ENCODE peak calls at places on chromosomes 5 and 9, in five cellular contexts. K, R, Z, J and B are unnamed samples.

GRCh38 chr5:60463179-60463868 is 236.6 kb downstream of the DEPDC1B start:
- DNase-seq in R (peak), J (no peak), Z (no peak), K (no peak), B (no peak)

GRCh38 chr5:10507575-10508024 is 56.3 kb upstream of the ANKRD33B start:
- DNase-seq in J (no peak), K (no peak), R (no peak), Z (no peak), B (no peak)

GRCh38 chr5:98458004-98458403 is 315.5 kb upstream of the RGMB start:
- DNase-seq in R (peak), Z (no peak), K (no peak), J (no peak), B (no peak)

GRCh38 chr5:43401827-43402226 is 10.4 kb downstream of the CCL28 start:
- DNase-seq in K (no peak), Z (no peak), J (no peak), R (peak), B (no peak)

GRCh38 chr9:133733421-133734250 is 4.5 kb downstream of the SARDH start:
- DNase-seq in R (no peak), Z (no peak), K (no peak), J (no peak), B (peak)

GRCh38 chr9:37486616-37487544 is 1.1 kb downstream of the POLR1E start:
- DNase-seq in R (peak), J (no peak), K (no peak), Z (peak), B (peak)

GRCh38 chr9:120486835-120487234 is 93.1 kb downstream of the CDK5RAP2 start:
- DNase-seq in R (no peak), K (no peak), Z (no peak), J (no peak), B (no peak)

GRCh38 chr5:169272731-169273401 is 28.1 kb downstream of the SLIT3 start:
- DNase-seq in J (no peak), Z (no peak), K (no peak), R (no peak), B (no peak)

GRCh38 chr5:57551974-57552537 is 69.4 kb upstream of the ACTBL2 start:
- DNase-seq in K (no peak), J (no peak), Z (no peak), R (peak), B (no peak)

GRCh38 chr5:180286-180918 is 10.9 kb upstream of the LRRC14B start:
- DNase-seq in Z (no peak), R (no peak), J (no peak), K (no peak), B (no peak)

GRCh38 chr9:116096046-116096445 is 57.5 kb upstream of the PAPPA start:
- DNase-seq in R (no peak), K (no peak), J (no peak), Z (no peak), B (no peak)

GRCh38 chr5:62587737-62588136 is 9.1 kb downstream of the LRRC70 start:
- DNase-seq in Z (no peak), K (no peak), J (no peak), R (peak), B (no peak)

GRCh38 chr9:13064676-13065075 is 214.8 kb downstream of the MPDZ start:
- DNase-seq in K (no peak), R (no peak), J (no peak), Z (no peak), B (no peak)

GRCh38 chr5:139660105-139660915 is 12.2 kb downstream of the CXXC5 start:
- DNase-seq in J (no peak), R (no peak), K (no peak), Z (no peak), B (no peak)

GRCh38 chr9:33287087-33287490 is 3.2 kb upstream of the NFX1 start:
- DNase-seq in R (peak), J (peak), Z (peak), K (peak), B (no peak)

GRCh38 chr5:154055225-154055624 is 16.5 kb downstream of the MFAP3 start:
- DNase-seq in R (no peak), K (no peak), J (no peak), Z (no peak), B (no peak)

GRCh38 chr9:98833090-98833956 is 25.9 kb downstream of the GALNT12 start:
- DNase-seq in Z (no peak), K (no peak), J (no peak), R (peak), B (no peak)

GRCh38 chr5:131792900-131793299 is 3.9 kb downstream of the FNIP1 start:
- DNase-seq in K (no peak), R (peak), Z (no peak), J (no peak), B (no peak)

GRCh38 chr5:67106626-67107342 is 89.8 kb downstream of the CD180 start:
- DNase-seq in Z (no peak), K (no peak), R (no peak), J (no peak), B (no peak)

GRCh38 chr5:178240772-178241171 is 8.2 kb upstream of the PHYKPL start:
- DNase-seq in J (no peak), R (no peak), Z (no peak), K (no peak), B (no peak)

GRCh38 chr5:98110270-98110669 is 663.2 kb upstream of the RGMB start:
- DNase-seq in J (no peak), R (peak), K (no peak), Z (no peak), B (no peak)

GRCh38 chr9:69798737-69799136 is 21.9 kb upstream of the CFAP95 start:
- DNase-seq in R (no peak), K (no peak), Z (no peak), J (no peak), B (no peak)

DNA sequence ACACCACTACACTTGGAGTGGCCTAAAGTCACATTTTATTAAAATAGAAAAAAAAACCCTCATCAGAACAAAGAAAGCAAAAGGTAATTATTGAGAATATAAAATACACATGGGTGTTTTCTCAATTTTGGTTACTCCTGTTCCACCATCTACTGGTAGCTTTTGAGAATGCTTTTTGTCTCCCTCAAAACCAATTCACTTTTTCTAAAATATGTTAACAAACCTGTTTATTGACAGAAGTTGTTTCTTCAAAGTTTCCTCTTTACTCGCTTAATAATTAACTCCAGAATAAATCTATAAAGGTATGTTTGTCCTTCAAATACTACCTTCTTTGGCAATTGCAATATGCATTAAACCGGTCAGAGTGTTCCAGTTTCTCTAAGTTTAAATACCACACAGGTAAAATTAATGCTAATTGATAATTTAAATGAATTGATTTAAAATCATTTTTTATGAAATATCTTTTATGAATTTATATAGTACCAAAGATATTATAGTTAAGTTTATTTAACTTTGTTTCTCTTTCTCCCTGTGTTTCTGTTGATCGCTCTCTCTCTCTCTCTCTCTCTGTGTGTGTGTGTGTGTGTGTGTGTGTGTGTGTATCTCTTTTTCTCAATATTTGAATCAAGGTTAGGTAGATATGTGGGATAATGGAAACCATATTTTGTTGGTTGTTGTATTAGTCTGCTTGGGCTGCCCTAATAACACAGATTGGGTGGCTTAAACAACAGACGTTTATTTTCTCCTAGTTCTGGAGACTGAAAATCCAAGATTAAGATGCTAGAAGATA is 487.4 kb downstream of the PRDM9 start:
- DNase-seq in J (no peak), K (no peak), Z (no peak), R (no peak), B (no peak)
- TF ChIP-seq CTCF in J (peak), K (peak), Z (no peak), R (no peak), B (peak)

DNA sequence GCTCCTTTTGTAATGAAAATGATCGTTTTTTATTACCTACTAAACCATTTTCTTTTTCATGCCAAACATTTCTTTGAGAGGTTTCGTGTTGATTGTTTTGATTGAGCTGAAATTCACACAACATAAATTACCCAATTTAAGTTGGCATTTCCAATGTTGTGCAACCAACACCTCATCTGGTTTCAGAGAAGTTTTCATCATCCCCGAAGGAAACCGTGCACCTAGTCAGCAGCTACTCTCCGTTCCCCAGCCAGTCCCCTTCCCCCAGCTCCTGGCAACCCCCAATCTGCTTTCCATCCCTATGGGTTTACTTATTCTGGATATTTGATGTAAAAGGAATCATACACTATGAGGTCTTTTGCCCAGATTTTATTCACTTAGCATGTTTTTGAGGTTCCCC is 123.6 kb downstream of the ADCY2 start:
- DNase-seq in K (no peak), Z (no peak), J (no peak), R (no peak), B (no peak)
- TF ChIP-seq CTCF in K (no peak), Z (no peak), J (no peak), R (no peak), B (no peak)

DNA sequence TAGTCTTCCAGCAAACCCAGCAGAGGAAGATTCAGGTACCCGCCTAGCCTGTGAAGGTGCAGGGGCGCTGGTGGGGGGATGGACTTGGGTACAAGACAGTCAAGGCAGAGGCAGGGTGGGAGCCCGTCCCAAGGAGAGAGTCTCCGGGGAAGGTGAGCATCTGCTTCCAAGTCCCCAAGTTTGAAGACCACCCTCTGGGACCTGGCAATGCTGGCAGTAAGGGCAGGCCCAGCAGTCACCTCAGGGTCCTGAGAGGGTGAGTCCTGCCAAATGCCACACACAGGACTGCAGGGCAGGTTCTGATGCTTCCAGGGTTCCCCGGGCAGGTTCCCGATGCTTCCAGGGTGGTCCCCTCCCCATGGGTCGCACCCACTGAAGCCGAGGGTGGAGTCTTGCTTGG is 261.8 kb upstream of the IRX1 start:
- DNase-seq in K (no peak), R (no peak), J (no peak), Z (no peak), B (no peak)
- TF ChIP-seq CTCF in K (no peak), R (no peak), J (no peak), Z (no peak), B (no peak)

GRCh38 chr5:6291961-6292360 is 86.4 kb downstream of the MED10 start:
- DNase-seq in Z (no peak), K (no peak), J (no peak), R (no peak), B (no peak)

GRCh38 chr5:6286404-6286803 is 91.9 kb downstream of the MED10 start:
- DNase-seq in J (no peak), R (no peak), Z (no peak), K (no peak), B (no peak)

GRCh38 chr5:6282360-6282759 is 96.0 kb downstream of the MED10 start:
- DNase-seq in K (no peak), R (no peak), J (no peak), Z (no peak), B (no peak)

GRCh38 chr5:6287136-6287535 is 91.2 kb downstream of the MED10 start:
- DNase-seq in K (no peak), R (no peak), J (no peak), Z (no peak), B (no peak)
- TF ChIP-seq CTCF in K (no peak), R (no peak), J (no peak), Z (no peak), B (no peak)

GRCh38 chr5:179821298-179822058 is 773 bp downstream of the SQSTM1 start:
- DNase-seq in J (peak), K (peak), Z (peak), R (peak), B (no peak)
- TF ChIP-seq CTCF in J (peak), K (peak), Z (no peak), R (no peak), B (peak)

DNA sequence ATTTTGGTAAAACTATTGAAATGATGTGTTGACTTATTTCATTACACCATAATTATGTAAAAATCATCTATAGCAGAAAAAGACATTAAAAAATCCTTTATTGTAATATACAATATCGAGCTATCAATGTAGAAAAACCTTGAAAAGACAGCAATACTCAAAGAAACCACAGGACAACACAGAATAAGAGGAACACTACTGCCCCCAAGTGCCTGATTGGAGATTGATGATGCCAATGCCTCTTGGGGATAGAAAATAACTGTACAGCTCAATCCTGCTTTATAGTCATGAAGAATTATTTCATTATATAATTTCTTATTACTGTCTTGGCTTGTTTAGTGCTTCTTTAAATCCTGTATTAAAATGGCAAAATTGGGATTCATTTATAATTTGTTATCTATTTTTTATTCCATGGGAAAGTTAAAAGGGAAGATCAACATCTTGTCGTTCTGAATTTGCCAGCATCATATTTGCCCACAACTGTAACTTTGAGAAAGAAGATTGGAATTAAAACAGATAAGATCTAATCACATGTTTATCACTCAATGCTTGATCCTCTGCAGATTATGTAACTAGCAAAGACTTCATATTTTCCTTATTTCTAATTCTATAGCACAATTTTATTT is 337.5 kb downstream of the CDH9 start:
- DNase-seq in J (peak), R (no peak), Z (no peak), K (peak), B (no peak)
- TF ChIP-seq CTCF in J (peak), R (no peak), Z (no peak), K (peak), B (peak)

DNA sequence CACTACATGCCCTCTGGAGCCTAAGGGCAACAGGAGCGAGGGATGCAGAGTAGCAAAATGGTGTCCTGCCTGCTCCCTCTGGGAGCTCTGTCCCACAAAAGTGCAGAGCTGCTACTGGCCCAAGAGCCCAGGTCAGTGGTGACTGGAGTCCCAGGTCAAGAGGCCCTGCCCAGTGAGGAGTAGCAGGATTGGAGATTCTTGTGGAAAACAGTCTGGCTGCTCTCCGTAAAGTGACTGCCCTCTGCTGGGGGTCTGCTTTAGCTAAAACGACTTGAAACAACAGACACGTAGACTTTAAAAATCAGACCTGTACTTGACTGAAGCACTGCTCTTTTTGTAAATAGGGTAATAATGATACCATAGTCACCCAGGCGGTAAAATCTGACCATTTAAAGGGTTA is 917.0 kb downstream of the MAT2B start:
- DNase-seq in Z (no peak), K (peak), J (peak), R (peak), B (no peak)
- TF ChIP-seq CTCF in Z (no peak), K (peak), J (peak), R (peak), B (peak)